ENCODE peak calls at places on chromosomes 2 and 18, in ten cellular contexts. F is fibroblast of pulmonary artery, D is astrocyte, L is GM13977, G is cardiac fibroblast, U is AG09309, V is body of pancreas, R is cardiac muscle cell, J is foreskin fibroblast, E is progenitor cell of endocrine pancreas. C is an unnamed sample.

GRCh38 chr2:45132551-45132950 is 123.3 kb upstream of the SIX2 start:
- DNase-seq in F (no peak), D (no peak), L (peak), G (no peak), U (no peak), V (no peak), R (no peak), J (no peak), E (no peak), C (peak)

GRCh38 chr2:165847001-165847400 is 53.0 kb upstream of the GALNT3 start:
- DNase-seq in F (no peak), D (no peak), L (no peak), G (peak), U (no peak), V (no peak), R (no peak), J (no peak), E (no peak), C (no peak)

GRCh38 chr2:237540223-237540775 is 26.1 kb upstream of the PRLH start:
- DNase-seq in F (no peak), D (no peak), L (no peak), G (no peak), U (no peak), V (no peak), R (no peak), J (peak), E (no peak), C (no peak)

GRCh38 chr2:231615058-231615671 is 22.5 kb downstream of the TEX44 start:
- DNase-seq in F (no peak), D (no peak), L (no peak), G (no peak), U (no peak), V (no peak), R (no peak), J (peak), E (peak), C (no peak)

GRCh38 chr18:79517322-79517721 is 121.6 kb downstream of the NFATC1 start:
- DNase-seq in F (no peak), D (no peak), L (no peak), G (no peak), U (no peak), V (no peak), R (no peak), J (no peak), E (no peak), C (no peak)

GRCh38 chr2:149739171-149739879 is 151.8 kb upstream of the MMADHC start:
- DNase-seq in F (no peak), D (peak), L (no peak), G (no peak), U (no peak), V (no peak), R (no peak), J (peak), E (no peak), C (no peak)

GRCh38 chr2:150997066-150997465 is 264.6 kb downstream of the RBM43 start:
- DNase-seq in F (no peak), D (no peak), L (no peak), G (no peak), U (peak), V (no peak), R (no peak), J (peak), E (no peak), C (no peak)

GRCh38 chr2:61255580-61256437 is 93.8 kb downstream of the C2orf74 start:
- DNase-seq in F (peak), D (peak), L (no peak), G (peak), U (peak), V (no peak), R (peak), J (peak), E (no peak), C (no peak)

GRCh38 chr18:45760443-45761036 is 36.6 kb downstream of the SLC14A1 start:
- DNase-seq in F (no peak), D (no peak), L (no peak), G (no peak), U (no peak), V (no peak), R (no peak), J (no peak), E (no peak), C (no peak)

GRCh38 chr2:178530625-178531142 is 50.4 kb downstream of the PLEKHA3 start:
- DNase-seq in F (no peak), D (no peak), L (peak), G (peak), U (no peak), V (no peak), R (no peak), J (peak), E (no peak), C (no peak)

GRCh38 chr2:63741884-63742583 is 99.7 kb upstream of the UGP2 start:
- DNase-seq in F (no peak), D (peak), L (no peak), G (peak), U (no peak), V (no peak), R (peak), J (peak), E (no peak), C (no peak)

GRCh38 chr2:233789554-233789953 is 11.4 kb downstream of the MROH2A start:
- DNase-seq in F (no peak), D (no peak), L (no peak), G (no peak), U (no peak), V (no peak), R (no peak), J (no peak), E (no peak), C (no peak)

GRCh38 chr2:231527091-231527395 is 3.2 kb downstream of the NMUR1 start:
- DNase-seq in F (no peak), D (no peak), L (no peak), G (no peak), U (no peak), V (no peak), R (no peak), J (no peak), E (no peak), C (no peak)

GRCh38 chr18:46915800-46916550 is 1.3 kb downstream of the PIAS2 start:
- DNase-seq in F (no peak), D (no peak), L (no peak), G (no peak), U (no peak), V (no peak), R (no peak), J (peak), E (no peak), C (no peak)

GRCh38 chr2:203743441-203743932 is 37.0 kb downstream of the CD28 start:
- DNase-seq in F (peak), D (no peak), L (no peak), G (peak), U (peak), V (no peak), R (peak), J (peak), E (no peak), C (no peak)

GRCh38 chr18:59604877-59605276 is 92.3 kb downstream of the CCBE1 start:
- DNase-seq in F (no peak), D (no peak), L (no peak), G (no peak), U (no peak), V (no peak), R (no peak), J (peak), E (no peak), C (no peak)
- TF ChIP-seq CTCF in F (no peak), D (no peak), L (no peak), G (no peak), U (no peak), V (no peak), R (no peak), J (no peak), E (no peak), C (no peak)

GRCh38 chr2:205686231-205687017 is 4.1 kb downstream of the NRP2 start:
- DNase-seq in F (no peak), D (no peak), L (no peak), G (no peak), U (no peak), V (no peak), R (peak), J (peak), E (no peak), C (no peak)

GRCh38 chr2:205687018-205687956 is 5.0 kb downstream of the NRP2 start:
- DNase-seq in F (no peak), D (no peak), L (no peak), G (no peak), U (no peak), V (no peak), R (no peak), J (no peak), E (no peak), C (no peak)

GRCh38 chr2:205683991-205684390 is 1.7 kb downstream of the NRP2 start:
- DNase-seq in F (no peak), D (no peak), L (no peak), G (no peak), U (no peak), V (no peak), R (no peak), J (no peak), E (no peak), C (no peak)

GRCh38 chr2:205684871-205685313 is 2.6 kb downstream of the NRP2 start:
- DNase-seq in F (peak), D (peak), L (no peak), G (no peak), U (no peak), V (no peak), R (peak), J (no peak), E (no peak), C (no peak)

GRCh38 chr2:205685314-205686230 is 3.3 kb downstream of the NRP2 start:
- DNase-seq in F (peak), D (peak), L (no peak), G (peak), U (no peak), V (peak), R (peak), J (peak), E (peak), C (no peak)
- TF ChIP-seq CTCF in F (no peak), D (no peak), L (no peak), G (no peak), U (no peak), V (no peak), R (no peak), J (no peak), E (no peak), C (no peak)

GRCh38 chr2:222318712-222319575 is 20.1 kb upstream of the PAX3 start:
- DNase-seq in F (peak), D (no peak), L (peak), G (no peak), U (no peak), V (no peak), R (peak), J (peak), E (no peak), C (peak)
- TF ChIP-seq CTCF in F (no peak), D (no peak), L (peak), G (peak), U (no peak), V (no peak), R (peak), J (peak), E (peak), C (peak)

GRCh38 chr2:21372654-21373053 is 248.9 kb downstream of the TDRD15 start:
- DNase-seq in F (no peak), D (no peak), L (no peak), G (peak), U (no peak), V (peak), R (no peak), J (no peak), E (no peak), C (no peak)
- TF ChIP-seq CTCF in F (no peak), D (peak), L (peak), G (no peak), U (no peak), V (peak), R (no peak), J (no peak), E (peak), C (peak)

DNA sequence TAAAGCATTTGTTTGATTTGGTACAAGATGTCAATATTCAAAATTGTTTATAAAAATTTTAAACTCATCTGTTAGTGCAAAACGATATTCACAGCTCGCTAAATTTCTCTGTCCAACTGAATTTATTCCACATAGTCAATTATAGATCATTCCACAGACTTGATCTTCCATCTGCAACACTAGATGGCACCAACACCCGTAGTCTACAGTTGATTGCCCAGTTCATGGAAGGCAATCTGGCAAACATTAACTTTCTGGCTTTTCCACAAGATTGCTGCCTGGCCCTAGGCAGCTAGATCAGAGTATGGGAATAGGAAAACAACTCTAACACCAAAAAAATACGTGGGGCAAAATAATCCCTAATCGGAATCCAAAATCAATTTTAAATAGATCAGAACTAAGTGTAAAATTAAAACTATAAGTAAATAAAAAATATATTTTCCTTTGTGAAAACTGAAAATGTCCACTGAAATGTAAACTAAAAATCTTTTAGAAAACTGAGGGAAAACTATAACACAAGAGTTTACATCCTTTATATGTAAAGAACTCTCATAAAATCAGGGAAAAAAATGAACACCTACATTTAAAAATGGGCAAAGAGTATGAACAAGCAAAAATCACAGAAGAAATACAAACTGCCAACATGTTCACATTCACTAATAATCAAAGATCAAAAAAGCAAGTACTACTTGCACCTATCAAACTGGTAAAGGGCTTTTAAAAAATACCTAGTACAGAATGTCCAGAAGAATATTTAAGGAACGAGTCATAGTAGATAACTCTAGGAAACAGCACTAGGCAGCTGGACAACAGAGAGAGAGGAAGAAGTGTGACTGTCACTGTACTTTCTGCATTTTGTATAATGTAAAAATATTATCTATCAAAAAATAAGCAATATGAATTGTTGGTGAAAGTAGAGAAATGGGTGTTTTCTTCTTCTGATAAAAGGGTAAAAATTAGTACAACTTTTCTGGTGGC is 35.0 kb downstream of the RTN4 start:
- DNase-seq in F (peak), D (peak), L (peak), G (peak), U (peak), V (peak), R (peak), J (peak), E (peak), C (no peak)
- TF ChIP-seq CTCF in F (peak), D (peak), L (peak), G (peak), U (peak), V (peak), R (peak), J (peak), E (peak), C (peak)

GRCh38 chr2:128639693-128640092 is 321.0 kb upstream of the HS6ST1 start:
- DNase-seq in F (no peak), D (no peak), L (no peak), G (no peak), U (no peak), V (no peak), R (no peak), J (no peak), E (peak), C (no peak)
- TF ChIP-seq CTCF in F (no peak), D (no peak), L (no peak), G (no peak), U (no peak), V (no peak), R (no peak), J (no peak), E (peak), C (peak)

GRCh38 chr18:35026407-35027061 is 14.7 kb upstream of the MAPRE2 start:
- DNase-seq in F (no peak), D (no peak), L (no peak), G (peak), U (no peak), V (no peak), R (no peak), J (peak), E (no peak), C (no peak)
- TF ChIP-seq CTCF in F (no peak), D (no peak), L (peak), G (peak), U (no peak), V (no peak), R (no peak), J (no peak), E (no peak), C (no peak)

GRCh38 chr2:174580951-174581350 is 16.7 kb downstream of the WIPF1 start:
- DNase-seq in F (no peak), D (no peak), L (no peak), G (no peak), U (no peak), V (no peak), R (no peak), J (no peak), E (no peak), C (no peak)
- TF ChIP-seq CTCF in F (no peak), D (no peak), L (no peak), G (no peak), U (no peak), V (no peak), R (no peak), J (no peak), E (no peak), C (no peak)

GRCh38 chr2:210233487-210233886 is 8.2 kb upstream of the ACADL start:
- DNase-seq in F (no peak), D (no peak), L (no peak), G (no peak), U (no peak), V (peak), R (no peak), J (no peak), E (no peak), C (no peak)
- TF ChIP-seq CTCF in F (no peak), D (no peak), L (no peak), G (no peak), U (no peak), V (peak), R (no peak), J (no peak), E (no peak), C (no peak)

C was measured in type B pancreatic cell.